ENCODE peak calls at places on chromosomes 7 and 10, in five cellular contexts. G is upper lobe of right lung, Y is AG04450, B is NCI-H1092 treated with DMSO at 0.1 percent for 48 hours, I is psoas muscle. D is an unnamed sample.

GRCh38 chr7:16561943-16562342 is 35.3 kb downstream of the LRRC72 start:
- DNase-seq in I (no peak), G (no peak), Y (no peak), B (no peak), D (no peak)

GRCh38 chr7:116671681-116672595 is at the start of gene MET:
- DNase-seq in I (peak; percentile 91), Y (peak; percentile 21), G (peak; percentile 91), B (peak; percentile 90), D (peak; percentile 78)

GRCh38 chr10:9302142-9302746 is 1247.8 kb downstream of the GATA3 start:
- DNase-seq in G (no peak), Y (peak; percentile 21), I (no peak), B (peak; percentile 10), D (no peak)

GRCh38 chr10:114239117-114239993 is at the start of gene VWA2:
- DNase-seq in Y (no peak), G (peak; percentile 88), I (peak; percentile 55), B (peak; percentile 70), D (peak; percentile 55)

GRCh38 chr10:114856544-114857287 is 35.1 kb downstream of the FHIP2A start:
- DNase-seq in B (no peak), G (no peak), Y (peak; percentile 62), I (no peak), D (no peak)

GRCh38 chr7:36598056-36598675 is 126.1 kb downstream of the AOAH start:
- DNase-seq in Y (no peak), B (no peak), G (no peak), I (no peak), D (no peak)

GRCh38 chr10:114103286-114103685 is 59.6 kb downstream of the ADRB1 start:
- DNase-seq in G (no peak), Y (peak; percentile 11), B (peak; percentile 22), I (no peak), D (no peak)

GRCh38 chr10:79416578-79417255 is 28.7 kb downstream of the ZCCHC24 start:
- DNase-seq in B (no peak), I (peak; percentile 20), Y (no peak), G (no peak), D (peak; percentile 25)

GRCh38 chr10:110442746-110443145 is 55.0 kb upstream of the DUSP5 start:
- DNase-seq in G (peak; percentile 30), B (no peak), Y (no peak), I (peak; percentile 15), D (peak; percentile 26)

GRCh38 chr10:8543361-8544056 is 489.0 kb downstream of the GATA3 start:
- DNase-seq in B (no peak), Y (no peak), I (no peak), G (no peak), D (no peak)

GRCh38 chr10:44976352-44977198 is 2.0 kb downstream of the DEPP1 start:
- DNase-seq in I (peak; percentile 49), B (no peak), Y (no peak), G (no peak), D (no peak)

GRCh38 chr7:129438839-129439640 is 4.8 kb downstream of the STRIP2 start:
- DNase-seq in G (no peak), Y (no peak), I (no peak), B (no peak), D (no peak)

GRCh38 chr7:137904826-137905225 is 58.1 kb upstream of the DGKI start:
- DNase-seq in I (no peak), G (no peak), Y (no peak), B (no peak), D (no peak)

GRCh38 chr7:118573065-118573464 is 348.6 kb downstream of the ANKRD7 start:
- DNase-seq in G (no peak), B (peak; percentile 92), I (peak; percentile 75), Y (no peak), D (peak; percentile 35)

D was measured in Right ventricle myocardium superior.